ENCODE peak calls at places on chromosomes 12 and 14, in four cellular contexts. E, N, Z and W are unnamed samples.

GRCh38 chr12:123948401-123949117 is 24.1 kb downstream of the CCDC92 start:
- DNase-seq in E (no peak), N (no peak), Z (no peak), W (no peak)

GRCh38 chr12:12294215-12295005 is 27.6 kb upstream of the LRP6 start:
- DNase-seq in E (no peak), N (no peak), Z (no peak), W (no peak)

GRCh38 chr12:57868870-57869609 is 22.5 kb upstream of the CTDSP2 start:
- DNase-seq in E (no peak), N (no peak), Z (peak), W (no peak)

GRCh38 chr12:79737875-79738718 is 47.3 kb upstream of the PAWR start:
- DNase-seq in E (peak), N (no peak), Z (no peak), W (peak)

GRCh38 chr12:47066278-47067048 is 13.0 kb upstream of the PCED1B start:
- DNase-seq in E (no peak), N (no peak), Z (no peak), W (no peak)

GRCh38 chr12:69897744-69898143 is 72.7 kb downstream of the MYRFL start:
- DNase-seq in E (no peak), N (no peak), Z (peak), W (no peak)

GRCh38 chr12:77477907-77478533 is 352.7 kb upstream of the NAV3 start:
- DNase-seq in E (no peak), N (no peak), Z (no peak), W (no peak)

GRCh38 chr14:92340938-92341337 is 18.0 kb downstream of the SLC24A4 start:
- DNase-seq in E (no peak), N (no peak), Z (no peak), W (no peak)

GRCh38 chr14:91348861-91349465 is 68.7 kb downstream of the CCDC88C start:
- DNase-seq in E (no peak), N (no peak), Z (no peak), W (peak)

GRCh38 chr14:53953002-53953827 is 3.4 kb downstream of the BMP4 start:
- DNase-seq in E (peak), N (no peak), Z (peak), W (peak)

GRCh38 chr14:65686761-65687160 is 274.2 kb downstream of the FUT8 start:
- DNase-seq in E (no peak), N (no peak), Z (no peak), W (no peak)

GRCh38 chr12:42186793-42187192 is 42.1 kb upstream of the GXYLT1 start:
- DNase-seq in E (no peak), N (no peak), Z (no peak), W (no peak)

GRCh38 chr12:26884765-26885576 is 52.0 kb upstream of the ITPR2 start:
- DNase-seq in E (peak), N (peak), Z (peak), W (peak)

GRCh38 chr14:96055753-96056508 is 16.8 kb downstream of the C14orf132 start:
- DNase-seq in E (no peak), N (no peak), Z (no peak), W (no peak)

GRCh38 chr12:53071591-53072551 is 7.3 kb downstream of the SPRYD3 start:
- DNase-seq in E (no peak), N (no peak), Z (peak), W (no peak)

GRCh38 chr12:57134949-57135348 is 6.7 kb downstream of the LRP1 start:
- DNase-seq in E (no peak), N (no peak), Z (no peak), W (no peak)

GRCh38 chr14:82667006-82667405 is 1133.4 kb upstream of the SEL1L start:
- DNase-seq in E (peak), N (no peak), Z (no peak), W (no peak)

GRCh38 chr12:67804168-67804567 is 155.6 kb downstream of the DYRK2 start:
- DNase-seq in E (no peak), N (no peak), Z (no peak), W (no peak)

GRCh38 chr14:95998656-95999055 is 40.5 kb upstream of the C14orf132 start:
- DNase-seq in E (peak), N (no peak), Z (no peak), W (no peak)

GRCh38 chr14:91796622-91797347 is 64.9 kb upstream of the CATSPERB start:
- DNase-seq in E (no peak), N (no peak), Z (no peak), W (no peak)

GRCh38 chr12:30796508-30796780 is 41.7 kb upstream of the CAPRIN2 start:
- DNase-seq in E (peak), N (no peak), Z (peak), W (no peak)